ENCODE peak calls at places on chromosomes 16 and 17, in five cellular contexts. H, T, B, Z and Q are unnamed samples.

GRCh38 chr17:18270851-18271170 is 10.3 kb downstream of the MIEF2 start:
- DNase-seq in H (no peak), T (no peak), B (no peak), Z (no peak), Q (no peak)

GRCh38 chr17:2183346-2183745 is 120.2 kb downstream of the SMG6 start:
- DNase-seq in H (no peak), T (no peak), B (no peak), Z (no peak), Q (no peak)

GRCh38 chr16:58509256-58510096 is 5.8 kb upstream of the SETD6 start:
- DNase-seq in H (no peak), T (no peak), B (no peak), Z (no peak), Q (no peak)

GRCh38 chr16:88842806-88843205 is 13.9 kb downstream of the GALNS start:
- DNase-seq in H (no peak), T (no peak), B (no peak), Z (no peak), Q (no peak)

GRCh38 chr17:49454050-49454449 is 39.4 kb upstream of the PHB1 start:
- DNase-seq in H (no peak), T (no peak), B (no peak), Z (no peak), Q (no peak)

GRCh38 chr16:82322177-82322576 is 152.2 kb upstream of the MPHOSPH6 start:
- DNase-seq in H (no peak), T (no peak), B (no peak), Z (no peak), Q (no peak)

GRCh38 chr16:1938316-1938715 is 4.7 kb downstream of the MSRB1 start:
- DNase-seq in H (no peak), T (no peak), B (no peak), Z (no peak), Q (no peak)

GRCh38 chr17:71313866-71314265 is 807.0 kb upstream of the SOX9 start:
- DNase-seq in H (no peak), T (no peak), B (no peak), Z (no peak), Q (no peak)

GRCh38 chr17:28880572-28880945 is 17.0 kb downstream of the FLOT2 start:
- DNase-seq in H (no peak), T (no peak), B (no peak), Z (no peak), Q (no peak)

GRCh38 chr16:67015317-67015731 is 13.6 kb upstream of the CBFB start:
- DNase-seq in H (no peak), T (no peak), B (no peak), Z (no peak), Q (no peak)

GRCh38 chr16:67922740-67923139 is 8.9 kb downstream of the CTRL start:
- DNase-seq in H (no peak), T (no peak), B (no peak), Z (no peak), Q (no peak)

GRCh38 chr17:17043668-17044226 is 1.5 kb downstream of the MPRIP start:
- DNase-seq in H (peak), T (no peak), B (no peak), Z (peak), Q (no peak)

GRCh38 chr16:71520550-71520949 is 5.7 kb upstream of the CHST4 start:
- DNase-seq in H (no peak), T (no peak), B (no peak), Z (no peak), Q (no peak)

GRCh38 chr16:11236855-11237254 is 19.1 kb downstream of the SOCS1 start:
- DNase-seq in H (no peak), T (no peak), B (no peak), Z (no peak), Q (no peak)

GRCh38 chr17:68456529-68457167 is 648 bp downstream of the WIPI1 start:
- DNase-seq in H (peak), T (no peak), B (peak), Z (peak), Q (peak)

GRCh38 chr17:31580331-31581021 is 189.0 kb downstream of the RAB11FIP4 start:
- DNase-seq in H (no peak), T (no peak), B (no peak), Z (no peak), Q (no peak)